ENCODE peak calls at places on chromosome 1, in nine cellular contexts. Q is uterus; I is A549; V is CD8-positive, alpha-beta T cell; W is effector memory CD4-positive, alpha-beta T cell; E is right cardiac atrium; S is left ventricle myocardium inferior; F is adipocyte; A is GM23248. R is an unnamed sample. For H3K4me1, the result is how much of the 10 kb centered on the place peaks cover.

GRCh38 chr1:76250317-76250716 is 175.8 kb downstream of the ST6GALNAC3 start:
- DNase-seq in Q (no peak), I (no peak), V (no peak), W (no peak), E (no peak), S (no peak), F (no peak), A (no peak), R (no peak)

GRCh38 chr1:154614247-154614646 is 6.3 kb upstream of the ADAR start:
- DNase-seq in Q (no peak), I (no peak), V (no peak), W (no peak), E (no peak), S (no peak), F (no peak), A (no peak), R (no peak)

GRCh38 chr1:12697406-12697805 is 18.5 kb upstream of the AADACL3 start:
- DNase-seq in Q (no peak), I (no peak), V (no peak), W (no peak), E (no peak), S (no peak), F (peak), A (peak), R (no peak)

GRCh38 chr1:8004803-8005573 is 21.1 kb downstream of the ERRFI1 start:
- DNase-seq in Q (peak), I (peak), V (no peak), W (no peak), E (peak), S (peak), F (peak), A (peak), R (peak)

GRCh38 chr1:201311356-201312011 is 28.2 kb downstream of the PKP1 start:
- DNase-seq in Q (no peak), I (no peak), V (no peak), W (no peak), E (no peak), S (no peak), F (no peak), A (no peak), R (no peak)

GRCh38 chr1:164498792-164499191 is 60.2 kb upstream of the PBX1 start:
- DNase-seq in Q (no peak), I (no peak), V (no peak), W (no peak), E (no peak), S (no peak), F (no peak), A (no peak), R (no peak)

GRCh38 chr1:185565314-185565713 is 168.9 kb upstream of the HMCN1 start:
- DNase-seq in Q (no peak), I (peak), V (no peak), W (no peak), E (no peak), S (no peak), F (peak), A (peak), R (no peak)

GRCh38 chr1:226029093-226029496 is 30.0 kb upstream of the SDE2 start:
- DNase-seq in Q (no peak), I (no peak), V (no peak), W (no peak), E (no peak), S (no peak), F (no peak), A (no peak), R (peak)

GRCh38 chr1:44693159-44693558 is 18.6 kb downstream of the ARMH1 start:
- DNase-seq in Q (no peak), I (no peak), V (no peak), W (no peak), E (no peak), S (no peak), F (no peak), A (no peak), R (no peak)

GRCh38 chr1:150650193-150650592 is 20.8 kb upstream of the ENSA start:
- DNase-seq in Q (no peak), I (no peak), V (no peak), W (no peak), E (no peak), S (no peak), F (no peak), A (no peak), R (no peak)

GRCh38 chr1:21021311-21021710 is 155.4 kb downstream of the EIF4G3 start:
- DNase-seq in Q (no peak), I (no peak), V (no peak), W (no peak), E (no peak), S (no peak), F (no peak), A (no peak), R (no peak)

GRCh38 chr1:228404107-228404720 is 2.4 kb downstream of the TRIM11 start:
- DNase-seq in Q (no peak), I (no peak), V (no peak), W (no peak), E (no peak), S (no peak), F (no peak), A (no peak), R (no peak)
- H3K4me3 ChIP-seq in Q (no peak), I (peak), V (no peak), W (peak), E (no peak), S (peak), F (peak), A (peak), R (no peak)

DNA sequence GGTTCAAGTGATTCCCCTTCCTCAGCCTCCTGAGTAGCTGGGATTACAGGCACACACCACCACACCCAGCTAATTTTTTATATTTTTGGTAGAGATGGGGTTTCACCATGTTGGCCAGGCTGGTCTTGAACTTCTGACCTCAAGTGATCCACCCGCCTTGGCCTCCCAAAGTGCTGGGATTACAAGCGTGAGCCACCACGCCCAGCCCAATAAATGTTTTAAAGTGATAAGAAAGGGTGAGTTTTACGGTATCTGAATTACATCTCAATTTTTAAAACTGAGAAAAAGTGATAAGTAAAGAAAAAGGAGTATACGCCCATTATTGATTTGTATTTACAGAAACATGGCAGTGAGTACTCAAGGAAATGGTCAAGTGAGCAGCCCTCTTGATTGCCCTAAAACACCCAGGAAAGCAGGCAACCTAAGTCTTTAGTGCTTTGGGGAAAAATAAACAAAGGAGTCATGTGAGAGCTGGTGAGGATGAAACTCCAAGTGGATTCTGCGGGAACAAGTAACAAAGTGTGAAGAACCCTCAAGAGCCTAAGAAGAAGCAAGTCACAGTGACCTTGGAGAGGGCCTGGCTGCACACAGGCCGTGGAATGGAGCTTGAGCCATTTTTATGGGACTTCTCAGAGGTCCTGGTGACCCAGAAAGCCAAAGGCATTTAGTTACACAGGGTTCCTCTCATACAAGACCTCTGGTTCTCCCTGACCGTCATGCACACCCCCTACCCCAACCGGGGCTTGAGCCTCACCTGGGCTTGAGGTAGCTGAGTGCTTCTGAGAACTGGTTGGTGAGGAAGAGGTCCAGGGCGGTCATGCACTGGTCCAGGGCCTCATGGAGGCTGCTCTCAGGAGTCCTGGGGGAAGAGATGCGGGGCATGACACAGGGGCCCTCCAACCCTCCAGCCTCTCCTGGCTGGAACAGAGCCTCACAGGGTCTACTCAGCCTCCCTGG is 9.1 kb downstream of the TTC39A start:
- DNase-seq in Q (no peak), I (no peak), V (no peak), W (no peak), E (peak), S (no peak), F (no peak), A (no peak), R (no peak)
- H3K4me1 ChIP-seq in Q (under half), I (under half), V (under half), W (under half), E (under half), S (under half), F (under half), A (under half), R (under half)

DNA sequence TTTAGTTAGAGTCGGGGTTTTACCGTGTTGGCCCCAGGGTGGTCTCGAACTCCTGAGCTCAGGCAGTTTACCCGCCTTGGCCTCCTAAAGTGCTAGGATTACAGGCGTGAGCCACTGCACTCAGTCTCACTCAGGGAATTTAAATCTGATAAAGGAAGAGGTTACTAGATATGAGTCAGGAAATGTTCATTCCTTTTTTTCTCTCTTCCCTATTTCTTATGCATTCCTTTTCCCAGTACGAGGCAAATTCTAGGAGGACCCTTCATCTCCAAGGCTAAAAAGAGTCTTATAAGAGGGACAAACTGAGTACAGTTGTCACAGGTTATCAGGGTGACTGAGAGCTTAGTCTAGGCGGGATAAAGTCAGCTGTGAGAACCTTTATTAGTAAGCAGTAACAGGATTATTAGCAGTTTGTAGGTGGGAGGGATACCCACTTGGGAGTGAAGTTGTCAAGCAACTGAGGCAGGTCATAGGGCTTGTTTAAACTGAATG is 9.1 kb downstream of the MACF1 start:
- DNase-seq in Q (no peak), I (no peak), V (no peak), W (no peak), E (no peak), S (no peak), F (peak), A (peak), R (no peak)
- H3K4me3 ChIP-seq in Q (no peak), I (no peak), V (no peak), W (no peak), E (no peak), S (peak), F (no peak), A (peak), R (no peak)

GRCh38 chr1:241610056-241610815 is 29.9 kb downstream of the CHML start:
- DNase-seq in Q (no peak), I (peak), V (no peak), W (no peak), E (no peak), S (no peak), F (peak), A (no peak), R (peak)

GRCh38 chr1:241614144-241614543 is 26.0 kb downstream of the CHML start:
- DNase-seq in Q (no peak), I (no peak), V (no peak), W (no peak), E (no peak), S (no peak), F (no peak), A (no peak), R (no peak)

GRCh38 chr1:241608379-241609033 is 31.7 kb downstream of the CHML start:
- DNase-seq in Q (no peak), I (no peak), V (no peak), W (no peak), E (no peak), S (no peak), F (peak), A (peak), R (no peak)

GRCh38 chr1:241612533-241613505 is 27.4 kb downstream of the CHML start:
- DNase-seq in Q (no peak), I (peak), V (no peak), W (no peak), E (no peak), S (no peak), F (peak), A (peak), R (no peak)

GRCh38 chr1:241611063-241611462 is 29.1 kb downstream of the CHML start:
- DNase-seq in Q (no peak), I (peak), V (no peak), W (no peak), E (no peak), S (no peak), F (peak), A (peak), R (no peak)
- H3K4me1 ChIP-seq in Q (under half), I (half or more), V (under half), W (under half), E (under half), S (under half), F (under half), A (under half), R (under half)

GRCh38 chr1:81799939-81800740 is 594 bp upstream of the ADGRL2 start:
- DNase-seq in Q (peak), I (peak), V (no peak), W (no peak), E (peak), S (peak), F (peak), A (peak), R (peak)
- H3K4me3 ChIP-seq in Q (peak), I (peak), V (no peak), W (no peak), E (peak), S (peak), F (peak), A (peak), R (no peak)

DNA sequence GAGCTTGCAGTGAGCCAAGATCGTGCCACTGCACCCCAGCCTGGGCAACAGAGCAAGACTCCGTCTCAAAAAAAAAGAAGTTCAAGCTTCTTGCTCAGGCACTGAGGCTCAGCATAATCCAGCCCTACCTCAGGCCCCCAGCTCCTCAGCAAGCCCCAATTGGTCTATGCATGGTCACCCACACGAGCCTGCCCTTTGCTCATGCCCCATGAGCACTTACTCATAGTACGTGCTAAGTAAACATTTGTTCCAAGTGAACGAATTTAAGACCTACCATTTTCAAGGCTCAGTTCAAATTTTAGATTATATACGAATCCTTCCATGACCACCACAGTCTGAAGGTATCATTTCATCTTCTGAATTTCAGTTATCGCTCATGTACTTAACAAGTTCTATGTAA is 4.3 kb downstream of the PDZK1 start:
- DNase-seq in Q (no peak), I (no peak), V (no peak), W (no peak), E (no peak), S (no peak), F (no peak), A (no peak), R (no peak)
- H3K4me1 ChIP-seq in Q (under half), I (under half), V (under half), W (under half), E (under half), S (under half), F (under half), A (under half), R (under half)

DNA sequence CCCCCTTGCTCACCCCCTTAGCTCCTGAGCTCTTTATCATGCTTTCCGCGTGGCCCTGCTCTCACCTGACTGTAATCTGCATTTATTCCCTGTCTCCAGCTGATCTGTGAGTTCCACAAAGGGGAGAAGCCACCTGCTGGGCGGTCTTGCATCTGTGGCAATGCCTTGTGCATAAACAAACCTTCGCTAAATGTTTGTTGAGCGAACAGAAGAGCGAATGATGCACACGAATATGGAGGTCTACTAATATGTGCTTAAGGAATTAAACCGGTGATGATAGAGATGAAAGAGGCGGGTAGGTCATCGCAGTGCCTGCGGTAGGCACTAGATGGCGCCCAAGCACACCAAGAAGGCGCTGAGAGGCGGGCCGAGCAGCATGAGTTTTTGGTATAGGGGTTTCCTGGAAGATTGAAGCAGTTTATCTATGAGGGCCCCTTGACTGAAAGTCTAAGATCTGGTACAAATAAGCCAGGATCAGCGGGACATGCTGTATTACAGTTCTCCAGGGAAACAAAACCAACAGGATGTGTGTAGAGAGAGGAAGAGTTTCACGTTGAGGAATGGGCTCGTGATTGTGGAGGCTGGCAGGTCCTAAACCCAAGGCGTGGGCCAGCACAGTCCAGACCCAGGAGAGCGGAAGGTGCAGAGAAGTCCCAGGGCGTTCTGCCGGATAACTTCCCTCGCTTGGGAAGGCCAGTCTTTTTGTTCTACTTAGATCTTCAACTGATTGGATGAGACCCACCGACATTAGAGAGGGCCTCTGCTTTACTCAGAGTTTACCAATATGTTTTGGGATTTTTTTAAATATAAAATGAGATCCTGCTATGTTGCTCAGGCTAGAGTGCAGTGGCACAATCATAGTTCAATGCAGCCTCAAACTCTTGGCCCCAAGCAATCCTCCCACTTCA is 34.7 kb downstream of the TOMM20 start:
- DNase-seq in Q (peak), I (peak), V (peak), W (peak), E (peak), S (peak), F (peak), A (peak), R (peak)
- H3K4me3 ChIP-seq in Q (no peak), I (no peak), V (no peak), W (no peak), E (no peak), S (peak), F (peak), A (peak), R (no peak)

GRCh38 chr1:111846842-111847241 is 91.1 kb downstream of the DDX20 start:
- DNase-seq in Q (no peak), I (no peak), V (no peak), W (no peak), E (no peak), S (no peak), F (no peak), A (no peak), R (no peak)
- H3K4me1 ChIP-seq in Q (under half), I (under half), V (under half), W (under half), E (under half), S (half or more), F (under half), A (under half), R (under half)

GRCh38 chr1:28087614-28088167 is 719 bp downstream of the EYA3 start:
- DNase-seq in Q (no peak), I (no peak), V (peak), W (no peak), E (no peak), S (no peak), F (peak), A (peak), R (no peak)

GRCh38 chr1:28088168-28088961 is at the start of gene EYA3:
- DNase-seq in Q (peak), I (peak), V (peak), W (peak), E (peak), S (peak), F (peak), A (peak), R (peak)

GRCh38 chr1:28086651-28087050 is 1.8 kb downstream of the EYA3 start:
- DNase-seq in Q (no peak), I (no peak), V (no peak), W (no peak), E (no peak), S (no peak), F (no peak), A (no peak), R (no peak)

DNA sequence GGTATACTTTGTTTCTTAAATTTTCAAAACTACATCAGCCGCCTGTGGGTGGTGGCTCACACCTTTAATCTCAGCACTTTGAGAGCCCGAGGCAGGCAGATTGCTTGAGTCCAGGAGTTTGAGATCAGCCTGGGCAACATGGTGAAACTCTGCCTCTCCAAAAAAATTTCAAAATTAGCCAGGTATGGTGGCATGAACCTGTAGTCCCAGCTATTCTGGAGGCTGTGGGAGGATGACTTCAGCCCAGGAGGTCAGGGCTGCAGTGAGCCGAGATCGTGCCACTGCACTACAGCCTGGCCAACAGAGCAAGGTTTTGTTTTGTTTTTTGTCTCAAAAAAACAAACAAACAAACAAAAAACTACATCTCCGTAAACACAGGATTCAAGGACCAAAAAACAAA is 3.3 kb downstream of the EYA3 start:
- DNase-seq in Q (no peak), I (no peak), V (no peak), W (no peak), E (no peak), S (no peak), F (no peak), A (no peak), R (no peak)
- H3K4me3 ChIP-seq in Q (no peak), I (no peak), V (no peak), W (no peak), E (no peak), S (no peak), F (no peak), A (no peak), R (no peak)

DNA sequence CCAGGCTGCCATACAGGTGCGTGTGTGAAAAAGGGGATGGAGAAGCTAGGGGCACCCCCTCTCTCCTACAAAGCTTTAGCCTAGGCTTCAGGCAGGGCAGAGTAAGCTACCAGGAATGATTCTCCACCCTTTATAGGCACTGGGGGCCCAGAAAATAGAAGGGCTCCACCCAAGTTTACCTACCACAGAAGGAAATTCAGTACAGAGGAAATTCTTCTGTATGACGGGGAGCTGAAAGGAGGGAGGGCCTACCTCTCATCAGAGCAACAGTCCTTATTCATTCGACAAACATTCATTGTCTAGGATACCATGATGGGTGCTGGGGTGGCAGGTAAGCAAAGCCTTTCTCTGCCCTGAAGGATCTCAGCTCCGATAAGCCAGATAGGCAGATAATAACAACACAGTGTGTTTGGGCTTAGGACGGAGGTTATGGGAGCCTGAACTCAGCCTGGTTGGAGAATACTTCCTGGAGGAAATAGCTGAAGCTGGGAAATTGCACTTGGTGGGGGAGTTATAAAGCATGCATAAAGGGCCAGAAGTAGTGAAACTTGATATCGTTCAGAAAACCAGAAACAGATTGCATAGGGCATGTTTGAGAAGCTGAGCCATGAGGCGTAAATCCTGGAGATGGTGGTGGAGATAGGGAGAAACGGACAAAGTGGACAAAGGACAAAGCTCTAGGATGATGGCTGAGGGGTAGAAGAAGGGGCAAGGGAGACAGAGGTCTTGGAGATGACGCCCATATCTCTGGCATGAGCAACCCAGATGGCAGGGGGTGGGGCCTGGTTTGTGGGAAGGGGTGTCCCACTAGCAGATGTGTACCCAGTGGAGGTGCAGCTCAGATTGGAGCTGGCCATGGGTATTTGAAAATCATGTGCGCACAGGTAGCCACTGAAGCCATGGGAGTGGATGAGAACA is 5.3 kb upstream of the P3R3URF start:
- DNase-seq in Q (no peak), I (no peak), V (no peak), W (no peak), E (no peak), S (no peak), F (peak), A (peak), R (peak)
- H3K4me1 ChIP-seq in Q (under half), I (under half), V (under half), W (under half), E (under half), S (under half), F (under half), A (under half), R (under half)